ENCODE peak calls at places on chromosomes 12 and 14, in eight cellular contexts. X is GM12865, M is nephron progenitor cell, V is glutamatergic neuron, O is MCF 10A, B is cardiac fibroblast, E is astrocyte of the cerebellum, J is AG10803. Q is an unnamed sample.

GRCh38 chr14:99575043-99576023 is 28.7 kb downstream of the CCDC85C start:
- DNase-seq in X (no peak), M (no peak), V (no peak), O (peak; percentile 86), B (no peak), E (no peak), J (peak; percentile 43), Q (no peak)

GRCh38 chr14:24741871-24742270 is 107.9 kb upstream of the GZMB start:
- DNase-seq in X (no peak), M (no peak), V (no peak), O (no peak), B (no peak), E (peak; percentile 68), J (peak; percentile 51), Q (no peak)

GRCh38 chr14:66508547-66508845 is 549 bp downstream of the GPHN start:
- DNase-seq in X (no peak), M (no peak), V (no peak), O (no peak), B (no peak), E (no peak), J (no peak), Q (no peak)

GRCh38 chr12:27534060-27534764 is 10.2 kb downstream of the PPFIBP1 start:
- DNase-seq in X (peak; percentile 87), M (no peak), V (no peak), O (no peak), B (no peak), E (peak; percentile 76), J (no peak), Q (peak; percentile 46)

GRCh38 chr12:28015165-28015564 is 42.6 kb upstream of the PTHLH start:
- DNase-seq in X (no peak), M (no peak), V (no peak), O (no peak), B (no peak), E (no peak), J (no peak), Q (no peak)

GRCh38 chr12:90618606-90619005 is 336.4 kb downstream of the CCER1 start:
- DNase-seq in X (no peak), M (no peak), V (no peak), O (no peak), B (no peak), E (no peak), J (peak; percentile 36), Q (no peak)

GRCh38 chr14:94000986-94001385 is 3.9 kb downstream of the CCDC197 start:
- DNase-seq in X (no peak), M (no peak), V (peak; percentile 59), O (no peak), B (no peak), E (no peak), J (no peak), Q (no peak)

GRCh38 chr12:16605666-16606116 is 271 bp downstream of the LMO3 start:
- DNase-seq in X (peak; percentile 18), M (peak; percentile 12), V (no peak), O (peak; percentile 26), B (peak; percentile 59), E (no peak), J (peak; percentile 11), Q (no peak)

DNA sequence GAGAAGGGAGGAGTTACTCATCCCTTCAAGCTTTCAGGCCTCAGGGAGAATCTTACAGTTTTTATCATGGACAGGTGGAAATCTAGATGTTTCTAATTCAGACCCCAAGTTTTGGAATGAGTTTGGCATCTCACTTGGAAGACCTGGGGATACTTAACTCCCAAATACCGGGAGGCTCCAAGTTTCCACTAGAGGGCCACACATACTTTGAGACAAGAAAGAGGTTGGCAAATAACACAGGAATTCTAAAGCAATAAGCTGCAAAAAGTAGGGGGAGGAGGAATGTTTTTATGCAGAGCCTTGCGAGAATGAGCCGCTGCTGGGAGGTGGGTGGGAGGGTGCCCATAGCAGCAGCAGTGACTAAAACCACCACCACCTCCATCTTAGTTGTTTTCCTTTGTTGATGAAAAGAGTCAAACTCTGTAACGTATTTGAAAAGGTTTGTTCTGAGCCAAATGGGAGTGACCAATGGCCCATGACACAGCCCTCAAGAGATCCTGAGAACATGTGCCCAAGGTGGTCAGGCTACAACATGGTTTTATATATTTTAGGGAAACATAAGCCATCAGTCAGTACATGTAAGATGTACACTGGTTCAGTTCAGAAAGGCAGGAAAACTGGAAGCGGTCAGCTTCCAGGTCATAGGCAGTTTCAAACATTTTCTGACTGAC is 34.2 kb upstream of the RNASE1 start:
- DNase-seq in X (no peak), M (no peak), V (no peak), O (peak; percentile 39), B (peak; percentile 50), E (no peak), J (peak; percentile 53), Q (no peak)
- TF ChIP-seq CTCF in X (peak; percentile 9), M (peak; percentile 26), V (peak; percentile 11), O (no peak), B (peak; percentile 32), E (peak; percentile 43), J (peak; percentile 57), Q (no peak)

DNA sequence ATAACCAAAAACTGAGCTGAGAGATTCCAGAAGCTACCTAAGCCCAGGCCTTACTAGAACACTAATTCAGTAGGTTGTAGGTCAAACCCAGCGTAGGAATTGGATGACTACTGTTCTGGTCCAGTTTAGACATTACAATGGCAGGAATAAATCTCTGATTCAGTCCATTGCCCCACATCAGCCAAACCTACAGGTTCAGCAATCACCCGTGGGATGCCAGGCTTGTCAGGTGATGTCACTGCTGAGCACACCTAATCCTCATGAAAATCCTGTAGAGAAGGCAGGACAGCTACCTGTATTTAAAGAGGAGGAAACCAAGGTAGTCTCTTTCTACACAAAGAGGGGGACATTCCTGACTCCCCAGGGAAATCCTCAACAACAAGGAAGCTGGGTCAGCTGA is 63.7 kb downstream of the RFX4 start:
- DNase-seq in X (no peak), M (no peak), V (no peak), O (no peak), B (no peak), E (no peak), J (no peak), Q (no peak)
- TF ChIP-seq CTCF in X (no peak), M (no peak), V (no peak), O (no peak), B (no peak), E (no peak), J (no peak), Q (no peak)

GRCh38 chr12:67633708-67634107 is 14.8 kb upstream of the DYRK2 start:
- DNase-seq in X (no peak), M (no peak), V (no peak), O (no peak), B (no peak), E (no peak), J (no peak), Q (no peak)

GRCh38 chr12:67634167-67634793 is 14.3 kb upstream of the DYRK2 start:
- DNase-seq in X (no peak), M (no peak), V (no peak), O (no peak), B (no peak), E (no peak), J (no peak), Q (no peak)

GRCh38 chr12:67632005-67632404 is 16.5 kb upstream of the DYRK2 start:
- DNase-seq in X (no peak), M (no peak), V (no peak), O (no peak), B (no peak), E (no peak), J (no peak), Q (no peak)

GRCh38 chr12:67633024-67633423 is 15.5 kb upstream of the DYRK2 start:
- DNase-seq in X (no peak), M (no peak), V (no peak), O (no peak), B (no peak), E (no peak), J (no peak), Q (no peak)

DNA sequence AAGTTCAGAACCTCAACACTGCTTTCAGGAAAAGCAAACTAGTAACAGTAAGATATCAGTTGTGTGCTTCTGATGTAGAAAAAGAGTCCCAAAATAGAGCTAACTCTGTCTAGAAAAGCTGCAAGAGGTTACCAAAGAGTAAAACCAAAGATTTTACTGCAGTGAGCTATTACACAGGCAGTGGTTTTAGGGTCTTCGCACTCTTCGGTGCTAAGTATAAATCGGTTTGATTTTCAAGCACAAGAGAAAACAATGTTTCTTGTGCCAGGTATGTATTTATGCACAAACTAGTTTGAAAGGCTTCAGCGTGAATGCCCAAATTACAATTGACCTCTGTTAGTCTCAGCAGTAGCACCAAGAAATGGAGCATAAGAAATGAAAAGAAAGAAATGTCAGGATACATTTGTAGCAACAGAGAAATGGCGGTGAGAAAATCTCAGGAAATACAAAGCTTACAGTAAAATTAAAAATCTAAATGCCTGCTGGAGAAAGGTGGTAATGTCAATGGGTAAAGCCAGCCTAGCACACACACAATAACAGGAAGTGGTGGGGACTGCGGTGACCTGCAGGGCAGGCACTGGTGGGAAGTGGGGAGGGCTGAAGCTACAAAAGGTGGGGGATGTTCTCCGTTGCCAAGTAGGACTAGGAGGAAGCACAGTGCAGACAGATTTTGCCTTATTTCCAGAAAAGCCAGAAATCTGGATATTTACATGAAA is 18.0 kb upstream of the DYRK2 start:
- DNase-seq in X (peak; percentile 85), M (peak; percentile 6), V (no peak), O (no peak), B (peak; percentile 25), E (no peak), J (no peak), Q (no peak)
- TF ChIP-seq CTCF in X (no peak), M (no peak), V (no peak), O (no peak), B (no peak), E (no peak), J (no peak), Q (no peak)

GRCh38 chr12:53828598-53828997 is 76.8 kb upstream of the CISTR start:
- DNase-seq in X (no peak), M (no peak), V (no peak), O (no peak), B (no peak), E (no peak), J (no peak), Q (no peak)
- TF ChIP-seq CTCF in X (no peak), M (no peak), V (no peak), O (no peak), B (no peak), E (no peak), J (no peak), Q (no peak)

Q was measured in GM13977.